ENCODE peak calls at places on chromosome 5, in four cellular contexts. Y, E, O and K are unnamed samples. For H3K4me1 and H3K9me3, the result is how much of the 10 kb centered on the place peaks cover.

GRCh38 chr5:169753795-169754194 is 116.7 kb downstream of the DOCK2 start:
- DNase-seq in E (no peak), O (no peak), Y (no peak), K (no peak)

GRCh38 chr5:95664204-95664786 is 17.7 kb downstream of the RFESD start:
- DNase-seq in O (peak), E (no peak), Y (peak), K (peak)

GRCh38 chr5:166992874-166993722 is 1298.3 kb upstream of the WWC1 start:
- DNase-seq in O (no peak), E (no peak), Y (peak), K (no peak)

GRCh38 chr5:113513384-113514262 is at the start of gene YTHDC2:
- DNase-seq in E (peak), O (peak), Y (peak), K (peak)

GRCh38 chr5:103497782-103498181 is 64.8 kb downstream of the NUDT12 start:
- DNase-seq in E (no peak), O (no peak), Y (no peak), K (no peak)

GRCh38 chr5:38650540-38651275 is 94.3 kb upstream of the LIFR start:
- DNase-seq in E (no peak), Y (no peak), O (no peak), K (no peak)

GRCh38 chr5:683619-684481 is 9.3 kb downstream of the TPPP start:
- DNase-seq in O (no peak), Y (peak), E (peak), K (no peak)

GRCh38 chr5:56479701-56480304 is 246.7 kb upstream of the ANKRD55 start:
- DNase-seq in E (no peak), Y (peak), O (no peak), K (no peak)

GRCh38 chr5:137938358-137939138 is 49.3 kb downstream of the PKD2L2 start:
- DNase-seq in O (no peak), E (no peak), Y (no peak), K (no peak)

GRCh38 chr5:83564069-83564749 is 92.7 kb downstream of the VCAN start:
- DNase-seq in O (peak), Y (no peak), E (no peak), K (peak)

GRCh38 chr5:5454405-5454804 is 31.9 kb downstream of the ICE1 start:
- DNase-seq in O (peak), E (no peak), Y (peak), K (no peak)

GRCh38 chr5:9720361-9720760 is 90.2 kb upstream of the TAS2R1 start:
- DNase-seq in O (no peak), Y (no peak), E (no peak), K (no peak)

GRCh38 chr5:3509290-3509689 is 86.3 kb upstream of the IRX1 start:
- DNase-seq in Y (no peak), E (no peak), O (no peak), K (no peak)

GRCh38 chr5:124054564-124054963 is 542.6 kb downstream of the CSNK1G3 start:
- DNase-seq in Y (no peak), O (no peak), E (no peak), K (no peak)

GRCh38 chr5:147168578-147169327 is 66.1 kb upstream of the STK32A start:
- DNase-seq in O (no peak), E (no peak), Y (no peak), K (no peak)

GRCh38 chr5:87951661-87952060 is 317.0 kb downstream of the TMEM161B start:
- DNase-seq in O (no peak), Y (no peak), E (no peak), K (no peak)

GRCh38 chr5:117812866-117813265 is 1175.5 kb downstream of the DTWD2 start:
- DNase-seq in Y (no peak), E (no peak), O (no peak), K (no peak)

GRCh38 chr5:169148066-169148740 is 152.7 kb downstream of the SLIT3 start:
- DNase-seq in Y (no peak), E (no peak), O (no peak), K (no peak)

GRCh38 chr5:1801061-1801953 is at the start of gene NDUFS6:
- DNase-seq in E (peak), Y (peak), O (peak), K (peak)

GRCh38 chr5:20369151-20369550 is 381.2 kb upstream of the CDH18 start:
- DNase-seq in Y (no peak), E (no peak), O (no peak), K (no peak)

GRCh38 chr5:67405101-67405364 is 208.4 kb upstream of the CD180 start:
- DNase-seq in Y (no peak), O (no peak), E (no peak), K (no peak)

GRCh38 chr5:74641778-74642542 is 1.4 kb upstream of the ENC1 start:
- DNase-seq in O (peak), E (no peak), Y (peak), K (peak)

DNA sequence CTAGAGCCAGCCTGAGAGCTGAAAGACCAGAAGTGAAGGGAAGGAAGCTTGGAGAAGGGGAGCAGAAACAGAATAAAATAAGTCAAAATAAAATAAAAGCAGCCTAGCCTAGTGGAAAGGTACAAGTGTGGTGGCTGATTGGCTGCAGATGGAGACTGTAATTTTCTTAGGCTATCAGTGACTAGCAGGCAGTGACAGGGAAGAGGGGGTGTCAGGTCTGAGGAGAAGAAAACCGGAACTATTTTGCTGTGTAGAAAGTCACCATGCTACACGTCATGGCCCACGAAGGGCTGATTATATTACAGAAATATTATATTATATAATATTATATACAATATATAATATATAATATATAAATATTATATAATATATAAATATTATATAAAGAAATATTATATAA is 98.1 kb upstream of the TAF11L2 start:
- DNase-seq in E (no peak), O (no peak), Y (no peak), K (no peak)
- H3K4me1 ChIP-seq in E (under half), O (under half), Y (under half), K (under half)

GRCh38 chr5:129306725-129307124 is 153.4 kb upstream of the ADAMTS19 start:
- DNase-seq in Y (no peak), O (no peak), E (no peak), K (no peak)
- H3K9me3 ChIP-seq in Y (under half), O (under half), E (under half), K (under half)

DNA sequence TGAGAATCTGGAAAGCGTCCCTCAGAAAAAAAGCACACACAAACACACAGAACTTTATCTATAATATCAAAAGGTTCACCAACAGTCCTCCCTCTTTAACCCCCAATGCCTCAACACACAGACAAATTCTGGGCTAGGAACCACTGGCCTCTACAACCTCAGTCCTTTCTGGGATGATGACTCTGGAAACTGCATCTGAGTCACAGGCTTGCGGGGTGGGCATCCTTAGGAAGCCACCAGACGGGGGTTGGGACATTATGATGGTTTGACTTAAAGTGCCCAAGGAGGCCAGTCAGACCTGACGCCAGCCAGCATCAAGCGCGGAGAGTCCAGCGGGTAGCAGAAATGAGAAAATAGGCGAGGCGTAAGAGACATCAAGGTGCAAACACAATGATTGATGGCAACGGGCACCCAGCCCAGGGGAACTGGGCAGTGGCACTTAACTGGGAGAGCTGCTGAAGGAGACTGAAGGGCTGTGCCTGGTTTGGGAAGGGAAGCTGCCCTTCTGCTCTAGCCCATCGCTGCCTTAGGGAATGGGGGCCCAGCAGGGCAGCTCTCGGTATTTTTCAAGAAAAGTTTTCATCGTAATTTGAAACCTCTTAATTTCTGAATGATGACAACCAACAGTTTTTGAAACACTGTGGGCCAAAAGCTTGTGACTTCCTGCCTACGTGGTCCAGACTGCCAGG is 20.7 kb downstream of the SPRY4 start:
- DNase-seq in E (no peak), Y (no peak), O (peak), K (no peak)
- H3K4me3 ChIP-seq in E (no peak), Y (no peak), O (no peak), K (no peak)

DNA sequence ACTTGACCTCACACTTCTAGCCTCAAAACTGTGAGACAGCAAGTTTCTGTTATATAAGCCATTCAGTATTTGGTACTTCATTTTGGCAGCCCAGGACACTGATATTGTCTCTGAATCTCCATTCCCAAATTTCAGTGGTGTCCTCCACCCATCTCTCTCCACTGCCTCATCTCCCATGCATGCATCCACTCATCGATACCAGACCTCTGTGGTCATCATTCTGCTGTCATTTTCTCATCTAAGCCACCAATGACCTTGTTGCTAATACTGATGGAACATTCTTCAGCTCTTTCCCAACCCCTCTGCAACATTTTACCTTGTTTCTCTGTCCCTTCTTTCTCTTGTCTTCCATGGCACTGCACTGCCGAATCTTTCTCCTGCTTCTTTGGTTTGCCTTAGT is 221.8 kb downstream of the SNX18 start:
- DNase-seq in O (no peak), Y (no peak), E (no peak), K (no peak)
- H3K4me1 ChIP-seq in O (under half), Y (under half), E (under half), K (under half)

GRCh38 chr5:141427783-141428426 is 2.4 kb upstream of the PCDHGA12 start:
- DNase-seq in Y (no peak), E (no peak), O (no peak), K (no peak)
- H3K9me3 ChIP-seq in Y (half or more), E (under half), O (under half), K (under half)

GRCh38 chr5:60961685-60962084 is 16.7 kb downstream of the NDUFAF2 start:
- DNase-seq in Y (no peak), E (no peak), O (no peak), K (no peak)
- H3K4me3 ChIP-seq in Y (no peak), E (no peak), O (no peak), K (no peak)

DNA sequence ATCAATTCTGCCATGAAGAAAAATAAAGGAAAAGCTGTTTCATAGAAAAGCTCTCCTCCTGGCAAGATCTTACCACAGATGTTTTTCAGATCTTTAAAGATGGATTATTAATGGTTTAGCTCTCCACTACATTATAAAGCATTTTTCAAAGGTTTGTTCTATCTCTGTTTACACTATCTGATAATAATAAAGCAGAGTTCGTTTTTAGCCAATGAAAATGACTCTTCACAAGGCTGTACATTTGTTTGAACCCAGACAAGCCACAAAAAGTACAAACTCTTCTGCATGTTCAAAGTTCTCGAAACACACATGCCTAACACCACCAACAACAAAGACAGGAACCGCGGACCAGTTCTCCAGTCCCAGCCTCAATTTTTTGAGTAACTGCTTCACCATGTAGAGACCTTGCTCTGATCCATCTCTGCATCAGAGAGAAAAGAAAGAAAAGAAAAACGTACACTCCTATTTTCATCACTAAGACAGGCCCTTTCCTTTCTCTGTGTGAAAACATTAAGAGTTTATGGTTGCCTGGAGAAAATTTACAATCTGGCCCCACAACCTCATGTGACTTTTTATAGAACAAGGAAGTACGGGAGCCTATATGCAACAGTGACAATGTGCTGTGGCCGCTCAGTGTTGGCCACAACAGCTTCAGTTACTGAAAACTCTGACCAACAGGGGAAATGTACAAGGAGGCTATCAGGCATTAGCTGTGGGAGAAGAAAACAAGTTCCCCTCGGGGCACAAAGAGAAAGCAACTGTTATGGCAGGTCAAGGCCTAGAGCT is 273.1 kb upstream of the PTGER4 start:
- DNase-seq in E (no peak), Y (no peak), O (peak), K (peak)
- H3K4me1 ChIP-seq in E (under half), Y (under half), O (under half), K (half or more)

GRCh38 chr5:15612915-15613635 is 113.1 kb downstream of the FBXL7 start:
- DNase-seq in Y (no peak), E (no peak), O (no peak), K (no peak)

GRCh38 chr5:15610216-15610615 is 110.2 kb downstream of the FBXL7 start:
- DNase-seq in Y (no peak), E (no peak), O (no peak), K (no peak)

GRCh38 chr5:15614679-15615078 is 114.7 kb downstream of the FBXL7 start:
- DNase-seq in E (no peak), O (no peak), Y (no peak), K (no peak)

GRCh38 chr5:15609076-15609725 is 109.2 kb downstream of the FBXL7 start:
- DNase-seq in Y (no peak), O (no peak), E (no peak), K (no peak)

DNA sequence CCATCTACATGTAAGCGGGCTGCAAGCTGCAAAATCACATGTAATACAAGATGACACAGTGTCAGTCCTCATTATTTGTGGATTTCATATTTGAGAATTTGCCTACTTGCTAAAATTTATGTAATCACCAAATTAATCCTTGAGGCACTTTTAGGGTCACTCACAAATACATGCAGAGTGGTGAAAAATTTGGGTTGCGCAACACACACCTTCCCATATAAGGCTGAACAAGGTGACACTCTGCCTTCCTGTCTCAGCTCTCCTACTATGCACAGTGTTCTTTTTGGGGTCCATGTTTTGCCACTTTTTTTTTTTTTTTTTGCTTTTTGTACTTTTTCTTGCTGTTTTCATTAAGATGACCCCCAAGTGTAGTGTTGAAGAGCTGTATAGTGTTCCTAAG is 111.0 kb downstream of the FBXL7 start:
- DNase-seq in O (no peak), Y (no peak), E (no peak), K (no peak)
- H3K9me3 ChIP-seq in O (under half), Y (under half), E (under half), K (under half)